ENCODE peak calls at places on chromosomes 5 and 9, in eight cellular contexts. E is GM13977; A is NCI-H460; M is activated CD8-positive, alpha-beta memory T cell treated with anti-CD3 and anti-CD28 coated beads for 24 hours; D is iris pigment epithelial cell; U is ureter; N is fibroblast of mammary gland; K is choroid plexus epithelial cell. Y is an unnamed sample.

GRCh38 chr5:71903826-71904225 is 184.8 kb downstream of the CARTPT start:
- DNase-seq in E (no peak), A (no peak), M (no peak), D (no peak), U (no peak), N (no peak), K (no peak), Y (no peak)

GRCh38 chr5:142426129-142426641 is 101.4 kb upstream of the SPRY4 start:
- DNase-seq in E (no peak), A (no peak), M (no peak), D (peak; percentile 72), U (no peak), N (peak; percentile 43), K (peak; percentile 84), Y (no peak)

GRCh38 chr5:33409435-33410146 is 31.2 kb upstream of the TARS1 start:
- DNase-seq in E (no peak), A (no peak), M (no peak), D (peak; percentile 67), U (no peak), N (peak; percentile 91), K (peak; percentile 81), Y (peak; percentile 58)

GRCh38 chr5:109709225-109709624 is 19.5 kb downstream of the MAN2A1 start:
- DNase-seq in E (no peak), A (no peak), M (no peak), D (no peak), U (no peak), N (no peak), K (no peak), Y (no peak)

GRCh38 chr9:127977877-127978647 is 2.7 kb downstream of the EEIG1 start:
- DNase-seq in E (no peak), A (no peak), M (peak; percentile 68), D (peak; percentile 91), U (no peak), N (peak; percentile 82), K (peak; percentile 93), Y (peak; percentile 63)

GRCh38 chr5:115262405-115263247 is at the start of gene PGGT1B:
- DNase-seq in E (peak; percentile 80), A (peak; percentile 56), M (peak; percentile 88), D (peak; percentile 73), U (peak; percentile 79), N (peak; percentile 56), K (peak; percentile 71), Y (peak; percentile 66)

GRCh38 chr5:8769631-8770030 is 776.2 kb downstream of the SEMA5A start:
- DNase-seq in E (no peak), A (no peak), M (no peak), D (no peak), U (no peak), N (no peak), K (no peak), Y (no peak)

GRCh38 chr9:90665072-90665471 is 22.4 kb upstream of the DIRAS2 start:
- DNase-seq in E (no peak), A (no peak), M (no peak), D (no peak), U (no peak), N (no peak), K (no peak), Y (no peak)

GRCh38 chr9:137202966-137203365 is 2.4 kb upstream of the TPRN start:
- DNase-seq in E (no peak), A (no peak), M (no peak), D (no peak), U (no peak), N (no peak), K (no peak), Y (no peak)

GRCh38 chr5:168477060-168477459 is 9.2 kb upstream of the RARS1 start:
- DNase-seq in E (no peak), A (no peak), M (no peak), D (peak; percentile 64), U (no peak), N (peak; percentile 60), K (peak; percentile 61), Y (peak; percentile 23)

GRCh38 chr9:76321185-76321828 is 72.9 kb downstream of the RFK start:
- DNase-seq in E (no peak), A (no peak), M (no peak), D (peak; percentile 77), U (no peak), N (peak; percentile 73), K (peak; percentile 83), Y (peak; percentile 55)

GRCh38 chr5:33594006-33594405 is 153.2 kb downstream of the TARS1 start:
- DNase-seq in E (no peak), A (no peak), M (no peak), D (no peak), U (no peak), N (peak; percentile 70), K (peak; percentile 35), Y (no peak)

GRCh38 chr5:3027866-3028635 is 276.6 kb upstream of the IRX2 start:
- DNase-seq in E (no peak), A (no peak), M (no peak), D (no peak), U (no peak), N (no peak), K (no peak), Y (no peak)

GRCh38 chr5:73388371-73388684 is 60.2 kb downstream of the FOXD1 start:
- DNase-seq in E (no peak), A (no peak), M (no peak), D (no peak), U (no peak), N (peak; percentile 49), K (no peak), Y (peak; percentile 26)

GRCh38 chr5:176360894-176361436 is 599 bp downstream of the KIAA1191 start:
- DNase-seq in E (no peak), A (no peak), M (no peak), D (peak; percentile 15), U (no peak), N (peak; percentile 15), K (peak; percentile 20), Y (no peak)

GRCh38 chr5:62273691-62274090 is 32.3 kb upstream of the KIF2A start:
- DNase-seq in E (no peak), A (no peak), M (no peak), D (no peak), U (no peak), N (no peak), K (no peak), Y (no peak)

GRCh38 chr5:124719346-124719967 is 27.0 kb downstream of the ZNF608 start:
- DNase-seq in E (no peak), A (no peak), M (no peak), D (no peak), U (no peak), N (no peak), K (no peak), Y (no peak)